ENCODE peak calls at places on chromosomes 11 and 22, in five cellular contexts. T is mucosa of descending colon, Q is stomach, J is endothelial cell of umbilical vein, I is breast epithelium. E is an unnamed sample. For H3K4me1, the result is how much of the 10 kb centered on the place peaks cover.

GRCh38 chr11:10452211-10452767 is 2.8 kb upstream of the AMPD3 start:
- DNase-seq in J (no peak), Q (no peak), T (no peak), I (no peak), E (no peak)

GRCh38 chr11:43359432-43359818 is 705 bp downstream of the TTC17 start:
- DNase-seq in Q (no peak), J (peak), I (no peak), T (no peak), E (peak)

GRCh38 chr11:104668797-104669463 is 229.3 kb downstream of the CASP12 start:
- DNase-seq in I (no peak), Q (no peak), J (peak), T (no peak), E (no peak)

GRCh38 chr22:23825246-23825905 is 13.4 kb downstream of the DERL3 start:
- DNase-seq in Q (no peak), T (peak), I (no peak), J (no peak), E (no peak)

GRCh38 chr11:130689222-130689908 is 226.9 kb downstream of the SNX19 start:
- DNase-seq in T (no peak), I (no peak), Q (no peak), J (no peak), E (no peak)

GRCh38 chr11:83724704-83725114 is 438.5 kb upstream of the CCDC90B start:
- DNase-seq in J (no peak), T (no peak), Q (peak), I (peak), E (peak)

GRCh38 chr11:76744186-76745058 is 38.7 kb upstream of the TSKU start:
- DNase-seq in I (no peak), T (no peak), J (no peak), Q (no peak), E (no peak)

GRCh38 chr11:76769071-76769560 is 14.0 kb upstream of the TSKU start:
- DNase-seq in Q (no peak), T (peak), J (no peak), I (no peak), E (no peak)

GRCh38 chr11:85115798-85116197 is 511.3 kb downstream of the DLG2 start:
- DNase-seq in Q (no peak), J (no peak), T (no peak), I (no peak), E (no peak)

GRCh38 chr11:12087075-12087775 is 23.2 kb upstream of the MICAL2 start:
- DNase-seq in I (no peak), T (peak), Q (no peak), J (peak), E (no peak)

GRCh38 chr22:28920757-28921584 is 37.6 kb downstream of the ZNRF3 start:
- DNase-seq in I (no peak), T (no peak), J (no peak), Q (no peak), E (no peak)

GRCh38 chr22:44316393-44317162 is 3.8 kb upstream of the SHISAL1 start:
- DNase-seq in J (no peak), I (no peak), Q (no peak), T (no peak), E (no peak)

GRCh38 chr22:42145175-42145574 is 14.6 kb upstream of the CYP2D6 start:
- DNase-seq in J (no peak), I (no peak), Q (no peak), T (peak), E (no peak)

GRCh38 chr22:30132290-30132996 is 52.2 kb downstream of the HORMAD2 start:
- DNase-seq in J (no peak), T (no peak), I (no peak), Q (no peak), E (no peak)

GRCh38 chr22:24516301-24516737 is 21.2 kb downstream of the UPB1 start:
- DNase-seq in Q (no peak), T (no peak), I (no peak), J (no peak), E (no peak)

GRCh38 chr22:41562461-41562860 is 1.7 kb downstream of the CSDC2 start:
- DNase-seq in Q (no peak), J (no peak), I (no peak), T (no peak), E (no peak)

DNA sequence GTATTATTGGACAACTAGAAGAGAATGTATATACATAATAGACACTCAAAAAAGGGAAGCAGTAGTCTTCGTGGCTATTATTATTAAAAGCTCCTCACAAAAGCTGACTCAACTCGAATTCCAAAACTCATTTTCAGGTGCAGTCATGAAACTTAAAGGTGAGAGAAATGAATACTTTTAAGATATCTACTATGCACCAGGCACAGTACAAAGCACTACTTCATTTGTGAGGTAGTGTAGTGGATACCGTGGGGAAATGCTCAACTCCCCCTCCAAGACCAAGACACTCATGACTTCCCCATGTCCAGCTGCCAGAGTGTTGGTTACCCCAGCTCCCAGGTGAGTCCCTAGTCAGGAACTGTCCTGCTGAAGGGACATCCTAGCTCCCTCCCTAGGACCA is 2.1 kb downstream of the SYN3 start:
- DNase-seq in I (no peak), T (no peak), J (no peak), Q (no peak), E (no peak)
- H3K4me1 ChIP-seq in I (under half), T (under half), J (under half), Q (under half), E (under half)

GRCh38 chr22:50530280-50530856 is 556 bp upstream of the TYMP start:
- DNase-seq in T (peak), I (peak), Q (peak), J (no peak), E (peak)

GRCh38 chr22:50532353-50532700 is 2.5 kb upstream of the TYMP start:
- DNase-seq in I (no peak), T (no peak), J (no peak), Q (no peak), E (no peak)

GRCh38 chr22:50531546-50532352 is 1.9 kb upstream of the TYMP start:
- DNase-seq in J (peak), I (peak), Q (peak), T (peak), E (peak)

GRCh38 chr22:50529416-50530279 is at the start of gene TYMP:
- DNase-seq in T (peak), J (no peak), Q (peak), I (no peak), E (peak)

DNA sequence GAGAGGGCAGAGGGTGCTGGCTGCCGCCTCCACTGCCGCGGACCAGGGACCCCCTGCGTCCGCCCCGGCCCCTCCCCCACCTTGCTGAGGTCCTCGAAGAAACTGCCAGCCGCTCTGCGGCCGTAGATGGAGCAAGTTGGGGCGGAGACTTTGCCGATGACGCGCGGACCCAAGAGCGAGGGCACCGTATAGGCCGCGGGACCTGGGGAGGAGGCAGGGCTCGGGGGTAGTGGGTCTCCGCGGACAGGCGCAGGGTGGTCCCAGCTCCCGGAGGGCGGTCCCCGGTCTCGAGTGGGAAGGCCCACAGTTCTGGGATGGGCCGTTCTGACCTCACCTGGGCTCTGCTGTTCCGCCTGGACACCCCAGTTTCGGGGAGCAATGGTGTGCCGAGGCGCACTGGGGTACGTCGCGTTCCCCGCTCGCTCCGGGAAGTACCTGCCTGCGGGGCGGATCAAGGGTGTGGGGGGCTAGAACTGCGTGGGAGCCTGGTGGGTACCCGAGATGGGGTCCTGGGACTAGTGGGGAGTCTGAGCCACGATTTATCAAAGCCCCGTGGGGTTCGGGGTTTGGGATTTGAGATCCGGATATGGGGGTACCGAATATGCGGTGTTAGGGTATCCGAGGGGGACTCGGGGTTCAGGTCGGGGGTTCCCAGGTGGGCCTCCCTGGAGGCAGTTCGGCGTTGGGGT is 1.2 kb upstream of the TYMP start:
- DNase-seq in J (peak), Q (peak), T (peak), I (peak), E (peak)
- H3K4me1 ChIP-seq in J (under half), Q (half or more), T (under half), I (under half), E (under half)

GRCh38 chr11:35583843-35584242 is 34.4 kb upstream of the FJX1 start:
- DNase-seq in J (no peak), I (no peak), Q (no peak), T (no peak), E (no peak)

GRCh38 chr11:35586216-35586615 is 32.0 kb upstream of the FJX1 start:
- DNase-seq in I (no peak), Q (no peak), J (no peak), T (no peak), E (no peak)

GRCh38 chr11:35583126-35583525 is 35.1 kb upstream of the FJX1 start:
- DNase-seq in J (no peak), Q (no peak), T (no peak), I (no peak), E (no peak)

GRCh38 chr11:35585411-35585810 is 32.8 kb upstream of the FJX1 start:
- DNase-seq in Q (no peak), J (no peak), I (no peak), T (no peak), E (no peak)

GRCh38 chr11:35584321-35584720 is 33.9 kb upstream of the FJX1 start:
- DNase-seq in J (no peak), Q (no peak), T (no peak), I (no peak), E (no peak)
- H3K4me1 ChIP-seq in J (under half), Q (under half), T (under half), I (under half), E (under half)

GRCh38 chr22:37500745-37501144 is 14.6 kb upstream of the MFNG start:
- DNase-seq in Q (no peak), T (no peak), J (no peak), I (no peak), E (no peak)

GRCh38 chr22:37502342-37503182 is 16.4 kb upstream of the MFNG start:
- DNase-seq in T (peak), J (no peak), Q (peak), I (peak), E (peak)

GRCh38 chr22:37501176-37501609 is 15.0 kb upstream of the MFNG start:
- DNase-seq in Q (no peak), T (peak), J (peak), I (no peak), E (no peak)

GRCh38 chr22:37503183-37503683 is 16.0 kb downstream of the CARD10 start:
- DNase-seq in Q (no peak), T (no peak), J (no peak), I (no peak), E (no peak)

GRCh38 chr22:37501610-37502341 is 15.6 kb upstream of the MFNG start:
- DNase-seq in T (peak), I (peak), Q (peak), J (peak), E (peak)
- H3K4me1 ChIP-seq in T (half or more), I (under half), Q (half or more), J (half or more), E (under half)

GRCh38 chr22:20083157-20083890 is 3.3 kb downstream of the DGCR8 start:
- DNase-seq in T (peak), Q (no peak), J (no peak), I (no peak), E (no peak)
- H3K4me1 ChIP-seq in T (under half), Q (half or more), J (under half), I (under half), E (under half)

GRCh38 chr11:125514336-125515101 is 18.5 kb upstream of the FEZ1 start:
- DNase-seq in I (no peak), Q (peak), J (no peak), T (peak), E (no peak)

GRCh38 chr11:125512106-125512505 is 16.0 kb upstream of the FEZ1 start:
- DNase-seq in J (no peak), Q (no peak), I (no peak), T (no peak), E (no peak)

GRCh38 chr11:125515102-125515439 is 19.0 kb upstream of the FEZ1 start:
- DNase-seq in J (no peak), Q (no peak), I (no peak), T (no peak), E (no peak)

GRCh38 chr11:125516266-125516665 is 20.2 kb upstream of the FEZ1 start:
- DNase-seq in I (no peak), J (no peak), Q (no peak), T (no peak), E (no peak)

GRCh38 chr11:125513705-125514265 is 17.7 kb upstream of the FEZ1 start:
- DNase-seq in Q (no peak), T (no peak), I (no peak), J (no peak), E (no peak)
- H3K4me1 ChIP-seq in Q (under half), T (under half), I (under half), J (under half), E (under half)

GRCh38 chr11:19675397-19675796 is 37.2 kb upstream of the NAV2 start:
- DNase-seq in Q (no peak), T (no peak), J (no peak), I (no peak), E (no peak)

GRCh38 chr11:19674831-19675230 is 37.8 kb upstream of the NAV2 start:
- DNase-seq in Q (no peak), J (no peak), T (no peak), I (no peak), E (no peak)

GRCh38 chr11:19676508-19677379 is 35.9 kb upstream of the NAV2 start:
- DNase-seq in I (no peak), Q (no peak), T (no peak), J (peak), E (no peak)

GRCh38 chr11:19679952-19680823 is 32.4 kb upstream of the NAV2 start:
- DNase-seq in T (peak), I (peak), J (peak), Q (peak), E (peak)

GRCh38 chr11:19677380-19678080 is 35.1 kb upstream of the NAV2 start:
- DNase-seq in T (no peak), I (no peak), Q (no peak), J (no peak), E (no peak)
- H3K4me1 ChIP-seq in T (under half), I (under half), Q (half or more), J (under half), E (under half)

GRCh38 chr22:27387561-27387960 is 414.0 kb downstream of the MN1 start:
- DNase-seq in I (no peak), Q (no peak), J (no peak), T (no peak), E (no peak)
- H3K4me1 ChIP-seq in I (under half), Q (under half), J (under half), T (under half), E (under half)

DNA sequence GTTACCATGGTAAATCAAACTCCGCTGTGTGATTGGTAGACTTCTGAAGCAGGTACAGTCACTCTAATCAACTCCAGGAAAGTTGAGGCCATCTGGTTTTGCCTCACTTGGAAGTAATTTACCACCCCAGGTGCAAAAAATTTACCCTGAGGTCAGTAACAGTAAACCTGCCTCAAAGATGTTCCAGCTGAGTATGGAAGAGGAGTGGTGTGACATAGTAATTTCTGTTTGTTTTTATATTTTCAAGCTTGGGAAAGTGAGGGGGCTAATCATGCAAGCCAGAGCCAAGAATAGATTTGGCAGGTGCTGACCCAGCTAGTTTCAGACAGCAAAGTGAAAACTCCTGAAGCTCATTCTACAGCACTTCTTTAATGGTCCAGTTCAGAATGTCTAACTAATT is 691.6 kb downstream of the NTM start:
- DNase-seq in I (no peak), T (no peak), J (no peak), Q (no peak), E (no peak)
- H3K4me1 ChIP-seq in I (under half), T (under half), J (under half), Q (under half), E (under half)

DNA sequence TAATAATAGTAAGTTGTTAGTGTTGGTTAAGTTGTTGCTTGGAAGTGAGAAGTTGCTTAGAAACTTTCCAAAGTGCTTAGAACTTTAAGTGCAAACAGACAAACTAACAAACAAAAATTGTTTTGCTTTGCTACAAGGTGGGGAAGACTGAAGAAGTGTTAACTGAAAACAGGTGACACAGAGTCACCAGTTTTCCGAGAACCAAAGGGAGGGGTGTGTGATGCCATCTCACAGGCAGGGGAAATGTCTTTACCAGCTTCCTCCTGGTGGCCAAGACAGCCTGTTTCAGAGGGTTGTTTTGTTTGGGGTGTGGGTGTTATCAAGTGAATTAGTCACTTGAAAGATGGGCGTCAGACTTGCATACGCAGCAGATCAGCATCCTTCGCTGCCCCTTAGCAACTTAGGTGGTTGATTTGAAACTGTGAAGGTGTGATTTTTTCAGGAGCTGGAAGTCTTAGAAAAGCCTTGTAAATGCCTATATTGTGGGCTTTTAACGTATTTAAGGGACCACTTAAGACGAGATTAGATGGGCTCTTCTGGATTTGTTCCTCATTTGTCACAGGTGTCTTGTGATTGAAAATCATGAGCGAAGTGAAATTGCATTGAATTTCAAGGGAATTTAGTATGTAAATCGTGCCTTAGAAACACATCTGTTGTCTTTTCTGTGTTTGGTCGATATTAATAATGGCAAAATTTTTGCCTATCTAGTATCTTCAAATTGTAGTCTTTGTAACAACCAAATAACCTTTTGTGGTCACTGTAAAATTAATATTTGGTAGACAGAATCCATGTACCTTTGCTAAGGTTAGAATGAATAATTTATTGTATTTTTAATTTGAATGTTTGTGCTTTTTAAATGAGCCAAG is 2.7 kb downstream of the NEAT1 start:
- DNase-seq in Q (peak), I (peak), J (peak), T (peak), E (peak)
- H3K4me1 ChIP-seq in Q (half or more), I (under half), J (under half), T (under half), E (half or more)